ENCODE peak calls at places on chromosome 7, in nine cellular contexts. M is heart right ventricle; P is K562; X is thoracic aorta; S is neural progenitor cell; U is left lung; N is naive thymus-derived CD4-positive, alpha-beta T cell; A is GM23248; T is right lobe of liver. C is an unnamed sample. For H3K4me1, the result is how much of the 10 kb centered on the place peaks cover.

GRCh38 chr7:134552105-134552504 is 3.2 kb downstream of the AKR1B15 start:
- DNase-seq in X (no peak), A (peak), U (no peak), M (no peak), T (no peak), N (no peak), P (peak), S (peak), C (no peak)

GRCh38 chr7:26035552-26035951 is 116.4 kb upstream of the NFE2L3 start:
- DNase-seq in S (no peak), X (no peak), A (no peak), U (no peak), N (no peak), M (no peak), T (no peak), P (no peak), C (no peak)

GRCh38 chr7:1741246-1741645 is 71.2 kb downstream of the ELFN1 start:
- DNase-seq in X (no peak), U (no peak), S (no peak), T (no peak), M (no peak), A (no peak), P (no peak), N (no peak), C (no peak)

GRCh38 chr7:81688622-81689411 is 81.0 kb downstream of the HGF start:
- DNase-seq in S (peak), A (no peak), X (no peak), U (no peak), M (no peak), N (no peak), P (no peak), T (no peak), C (no peak)

GRCh38 chr7:32070406-32071360 is at the start of gene PDE1C:
- DNase-seq in S (peak), M (peak), U (no peak), X (no peak), A (peak), T (no peak), N (no peak), P (no peak), C (no peak)

GRCh38 chr7:104982773-104983619 is 31.0 kb upstream of the KMT2E start:
- DNase-seq in T (no peak), S (no peak), U (no peak), P (peak), N (no peak), A (no peak), X (no peak), M (no peak), C (no peak)

GRCh38 chr7:24778543-24779282 is 21.4 kb upstream of the GSDME start:
- DNase-seq in T (no peak), P (no peak), M (no peak), S (no peak), A (peak), U (peak), X (no peak), N (no peak), C (peak)

GRCh38 chr7:146054909-146055308 is 61.7 kb upstream of the CNTNAP2 start:
- DNase-seq in X (no peak), A (no peak), M (no peak), U (no peak), S (no peak), N (no peak), T (no peak), P (no peak), C (no peak)

GRCh38 chr7:3897430-3898385 is 596.7 kb downstream of the SDK1 start:
- DNase-seq in S (peak), U (no peak), A (peak), P (peak), X (no peak), M (no peak), N (peak), T (no peak), C (no peak)

GRCh38 chr7:24828871-24829661 is 71.8 kb upstream of the GSDME start:
- DNase-seq in N (no peak), P (no peak), X (no peak), T (no peak), M (no peak), A (no peak), S (no peak), U (no peak), C (no peak)

GRCh38 chr7:28956608-28957063 is 1.5 kb downstream of the TRIL start:
- DNase-seq in N (no peak), X (no peak), P (no peak), U (peak), S (peak), M (peak), A (peak), T (peak), C (peak)

DNA sequence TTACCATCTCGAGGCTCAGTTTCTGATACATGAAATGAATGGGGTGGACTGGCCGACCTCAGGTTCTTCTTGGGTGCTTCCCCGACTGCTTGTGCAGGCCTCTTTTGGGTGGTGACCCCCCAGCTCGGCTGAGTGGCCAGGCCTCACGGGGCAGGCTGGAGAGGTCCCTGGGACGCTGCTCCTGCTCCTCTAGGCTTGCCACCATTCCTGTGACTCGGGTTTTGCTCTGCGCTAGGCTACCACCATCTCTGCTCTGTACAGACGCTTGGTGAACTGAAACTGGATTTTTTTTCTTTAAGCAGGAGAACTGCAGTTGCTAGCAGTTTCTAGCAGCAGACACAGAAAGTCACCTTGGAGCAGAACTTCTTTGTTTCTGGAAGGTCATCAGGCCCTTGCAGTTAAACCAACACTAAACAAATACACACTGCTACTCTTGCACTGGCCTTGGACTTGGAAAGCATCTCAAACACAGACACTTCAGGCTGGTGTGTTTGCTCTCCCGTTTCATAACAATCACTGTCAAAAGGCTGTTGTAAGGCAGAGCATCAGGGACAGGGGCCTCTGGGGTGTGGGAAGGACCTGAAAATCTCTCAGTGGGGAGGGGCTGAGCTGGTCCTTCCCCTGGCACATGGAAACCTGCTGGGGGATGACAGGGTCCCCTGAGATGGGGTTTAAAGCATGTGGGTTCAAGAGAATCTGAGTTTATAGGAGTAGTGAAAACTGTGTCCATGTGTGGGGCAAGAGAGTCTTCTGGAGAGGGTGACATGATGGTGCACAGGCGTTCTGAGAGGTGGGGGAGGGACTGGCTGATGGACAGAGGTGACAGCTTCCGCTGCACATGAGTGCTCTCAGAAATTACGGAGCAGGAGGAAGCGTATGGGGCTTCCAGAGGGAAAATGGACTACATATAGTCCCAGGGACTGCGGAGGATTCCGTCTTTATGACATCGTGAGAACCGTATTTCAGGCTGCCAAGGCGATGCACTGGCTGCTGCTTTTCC is 35.0 kb upstream of the GIMAP8 start:
- DNase-seq in U (peak), X (no peak), A (no peak), M (no peak), N (no peak), T (no peak), P (peak), S (no peak), C (no peak)
- H3K4me1 ChIP-seq in U (under half), X (under half), A (under half), M (under half), N (under half), T (under half), P (under half), S (under half), C (under half)

DNA sequence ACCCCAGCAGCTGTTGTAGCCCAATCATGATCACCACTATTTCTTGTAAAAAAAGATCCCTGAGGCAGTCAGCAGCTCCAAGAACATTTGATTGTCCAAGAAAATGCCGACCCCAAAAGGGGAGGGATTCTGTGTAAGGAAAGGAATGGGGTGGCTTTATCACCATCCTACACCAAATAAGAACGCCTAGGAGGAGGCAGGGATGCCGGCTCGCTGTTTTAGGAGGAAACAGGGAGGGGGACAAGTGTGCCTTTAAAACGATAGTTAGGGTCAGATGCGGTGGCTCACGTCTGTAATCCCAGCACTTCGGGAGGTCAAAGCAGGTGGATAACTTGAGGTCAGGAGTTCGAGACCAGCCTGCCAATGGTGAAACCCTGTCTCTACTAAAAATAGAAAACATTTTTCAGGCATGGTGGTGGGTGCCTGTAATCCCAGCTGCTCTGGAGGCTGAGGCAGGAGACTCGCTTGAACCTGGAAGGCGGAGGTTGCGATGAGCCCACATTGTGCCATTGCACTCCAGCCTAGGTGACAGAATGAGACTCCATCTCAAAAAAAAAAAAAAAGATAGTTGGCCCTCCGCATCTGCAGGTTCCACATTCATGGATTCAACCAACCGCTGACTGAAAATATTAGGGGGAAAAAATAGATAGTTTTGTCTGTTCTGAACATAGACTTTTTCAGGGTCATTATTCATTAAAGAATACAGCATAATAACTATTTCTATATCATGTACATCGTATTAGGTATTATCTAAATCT is 63.6 kb downstream of the PDIA4 start:
- DNase-seq in X (no peak), U (no peak), S (peak), A (peak), M (no peak), N (no peak), T (no peak), P (no peak), C (no peak)
- H3K4me3 ChIP-seq in X (peak), U (peak), S (no peak), A (peak), M (peak), N (no peak), T (peak), P (peak), C (no peak)

GRCh38 chr7:116708248-116708647 is 36.3 kb downstream of the MET start:
- DNase-seq in S (no peak), P (no peak), A (no peak), T (no peak), X (no peak), N (no peak), U (no peak), M (no peak), C (no peak)
- H3K4me1 ChIP-seq in S (under half), P (under half), A (under half), T (under half), X (under half), N (under half), U (under half), M (under half), C (under half)

DNA sequence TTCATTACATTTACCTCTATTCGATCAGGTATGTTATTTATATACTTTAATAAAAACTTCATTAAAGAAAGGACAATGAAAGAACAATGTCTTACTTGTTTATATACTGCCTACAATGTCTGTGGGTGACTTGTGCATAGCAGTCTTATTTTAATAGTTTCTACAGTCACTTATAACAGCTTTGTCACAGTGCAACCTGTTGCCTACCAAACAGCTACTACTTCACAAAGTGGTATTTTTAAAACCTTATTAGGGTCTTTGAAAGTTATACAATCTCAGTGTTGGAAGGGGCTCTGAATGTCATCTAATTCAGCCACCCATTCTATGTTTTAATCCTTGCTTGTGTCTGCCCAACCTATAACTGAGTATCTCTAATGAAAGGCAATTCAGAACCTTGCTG is 19.0 kb downstream of the MTPN start:
- DNase-seq in N (no peak), U (no peak), P (no peak), T (no peak), X (no peak), M (no peak), S (no peak), A (no peak), C (no peak)
- H3K4me3 ChIP-seq in N (no peak), U (no peak), P (no peak), T (no peak), X (no peak), M (no peak), S (no peak), A (no peak), C (no peak)